ENCODE peak calls at places on chromosome 3, in nine cellular contexts. H, P, A, V, T, E, S, Z and L are unnamed samples.
A peak's percentile ranks its signal among the peaks of the same experiment; 100 is the strongest.

GRCh38 chr3:4281991-4282390 is 21.2 kb upstream of the SETMAR start:
- DNase-seq in H (no peak), P (no peak), A (no peak), V (no peak), T (no peak), E (no peak), S (no peak), Z (no peak), L (no peak)

GRCh38 chr3:114880078-114880477 is 267.0 kb downstream of the ZBTB20 start:
- DNase-seq in H (no peak), P (no peak), A (no peak), V (no peak), T (no peak), E (no peak), S (no peak), Z (peak; percentile 2), L (no peak)

GRCh38 chr3:13462125-13462629 is 17.9 kb upstream of the HDAC11 start:
- DNase-seq in H (no peak), P (no peak), A (no peak), V (no peak), T (no peak), E (no peak), S (no peak), Z (no peak), L (no peak)

GRCh38 chr3:150238043-150238802 is 169.9 kb upstream of the TSC22D2 start:
- DNase-seq in H (no peak), P (no peak), A (no peak), V (no peak), T (no peak), E (no peak), S (no peak), Z (no peak), L (no peak)

GRCh38 chr3:87673132-87673531 is 385.7 kb downstream of the CGGBP1 start:
- DNase-seq in H (no peak), P (no peak), A (no peak), V (no peak), T (no peak), E (no peak), S (no peak), Z (no peak), L (no peak)

GRCh38 chr3:191737742-191738141 is 276.8 kb downstream of the PYDC2 start:
- DNase-seq in H (no peak), P (no peak), A (no peak), V (no peak), T (no peak), E (no peak), S (no peak), Z (no peak), L (no peak)

GRCh38 chr3:77039606-77040553 is at the start of gene ROBO2:
- DNase-seq in H (no peak), P (no peak), A (peak; percentile 2), V (peak; percentile 64), T (no peak), E (no peak), S (no peak), Z (peak; percentile 2), L (peak; percentile 5)

GRCh38 chr3:106116733-106117489 is 248.1 kb upstream of the CBLB start:
- DNase-seq in H (no peak), P (no peak), A (no peak), V (no peak), T (no peak), E (no peak), S (no peak), Z (no peak), L (no peak)

GRCh38 chr3:25493786-25494185 is 65.7 kb downstream of the RARB start:
- DNase-seq in H (no peak), P (no peak), A (no peak), V (no peak), T (peak; percentile 2), E (no peak), S (no peak), Z (peak; percentile 61), L (no peak)

GRCh38 chr3:136277634-136278033 is 27.5 kb downstream of the PCCB start:
- DNase-seq in H (no peak), P (no peak), A (no peak), V (no peak), T (no peak), E (no peak), S (no peak), Z (no peak), L (no peak)

GRCh38 chr3:156711113-156711512 is 36.7 kb downstream of the TIPARP start:
- DNase-seq in H (no peak), P (no peak), A (no peak), V (no peak), T (no peak), E (no peak), S (no peak), Z (no peak), L (no peak)

GRCh38 chr3:179446501-179446900 is 4.8 kb downstream of the GNB4 start:
- DNase-seq in H (no peak), P (no peak), A (peak; percentile 29), V (peak; percentile 17), T (peak; percentile 26), E (no peak), S (no peak), Z (peak; percentile 48), L (no peak)

GRCh38 chr3:63576826-63577225 is 75.6 kb upstream of the SNTN start:
- DNase-seq in H (no peak), P (no peak), A (no peak), V (no peak), T (no peak), E (no peak), S (no peak), Z (no peak), L (no peak)

GRCh38 chr3:9769426-9770275 is at the start of gene CAMK1:
- DNase-seq in H (no peak), P (peak; percentile 30), A (peak; percentile 69), V (peak; percentile 70), T (peak; percentile 75), E (peak; percentile 78), S (peak; percentile 79), Z (peak; percentile 58), L (no peak)